ENCODE peak calls at places on chromosomes 6 and 20, in six cellular contexts. C is cardiac fibroblast; N is cardiac muscle cell; T is AG04450; Z is AG04449; J is CD4-positive, alpha-beta T cell. E is an unnamed sample.
A peak's percentile ranks its signal among the peaks of the same experiment; 100 is the strongest.

GRCh38 chr6:52984247-52984646 is 10.8 kb downstream of the GSTA4 start:
- DNase-seq in T (no peak), Z (no peak), C (no peak), N (no peak), J (peak; percentile 23), E (no peak)

GRCh38 chr20:37913563-37914366 is 10.8 kb downstream of the VSTM2L start:
- DNase-seq in C (no peak), N (no peak), J (no peak), T (no peak), Z (no peak), E (no peak)

GRCh38 chr20:43971233-43971632 is 56.6 kb downstream of the TOX2 start:
- DNase-seq in J (no peak), T (no peak), C (no peak), N (no peak), Z (no peak), E (no peak)

GRCh38 chr20:36271639-36272546 is 34.2 kb upstream of the DLGAP4 start:
- DNase-seq in C (no peak), N (no peak), J (no peak), T (no peak), Z (no peak), E (no peak)

GRCh38 chr20:43809206-43809819 is 82.5 kb upstream of the GTSF1L start:
- DNase-seq in N (no peak), T (no peak), Z (no peak), J (no peak), C (no peak), E (no peak)

GRCh38 chr6:161226005-161226964 is 47.6 kb downstream of the AGPAT4 start:
- DNase-seq in C (no peak), N (no peak), Z (no peak), J (no peak), T (no peak), E (no peak)

GRCh38 chr6:128731249-128732165 is 151.4 kb upstream of the LAMA2 start:
- DNase-seq in Z (no peak), C (peak; percentile 81), J (no peak), T (peak; percentile 27), N (peak; percentile 68), E (peak; percentile 33)

GRCh38 chr6:126804255-126805064 is 314.0 kb upstream of the RSPO3 start:
- DNase-seq in N (peak; percentile 71), J (no peak), T (peak; percentile 13), C (peak; percentile 77), Z (no peak), E (peak; percentile 38)

GRCh38 chr6:28349344-28349891 is 329 bp upstream of the ZKSCAN3 start:
- DNase-seq in T (no peak), Z (no peak), J (no peak), N (no peak), C (no peak), E (no peak)

GRCh38 chr6:7899889-7900213 is 10.7 kb downstream of the TXNDC5 start:
- DNase-seq in C (no peak), T (no peak), J (no peak), Z (no peak), N (no peak), E (no peak)

DNA sequence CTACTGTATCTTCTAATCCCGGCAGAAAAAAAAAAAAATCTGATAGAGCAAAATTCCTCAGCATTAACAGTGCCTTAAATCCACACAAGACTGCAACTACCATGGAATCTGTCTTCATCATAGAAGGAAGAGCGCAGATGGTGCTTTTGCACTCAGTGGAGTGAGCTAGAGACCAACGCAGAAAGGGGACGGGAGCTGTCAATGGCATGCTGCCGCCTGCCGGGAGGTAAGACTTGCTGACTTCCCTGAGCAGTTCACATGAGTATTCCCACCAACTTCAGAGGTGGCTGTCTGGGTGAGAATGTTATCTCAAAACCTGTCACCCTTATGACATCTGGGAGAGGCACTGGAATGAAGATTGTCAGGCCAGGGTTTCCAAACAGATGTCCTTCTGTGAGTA is 35.6 kb downstream of the DZANK1 start:
- DNase-seq in T (no peak), J (no peak), C (no peak), Z (no peak), N (no peak), E (no peak)
- TF ChIP-seq CTCF in T (no peak), J (no peak), C (no peak), Z (no peak), N (peak; percentile 9), E (no peak)

DNA sequence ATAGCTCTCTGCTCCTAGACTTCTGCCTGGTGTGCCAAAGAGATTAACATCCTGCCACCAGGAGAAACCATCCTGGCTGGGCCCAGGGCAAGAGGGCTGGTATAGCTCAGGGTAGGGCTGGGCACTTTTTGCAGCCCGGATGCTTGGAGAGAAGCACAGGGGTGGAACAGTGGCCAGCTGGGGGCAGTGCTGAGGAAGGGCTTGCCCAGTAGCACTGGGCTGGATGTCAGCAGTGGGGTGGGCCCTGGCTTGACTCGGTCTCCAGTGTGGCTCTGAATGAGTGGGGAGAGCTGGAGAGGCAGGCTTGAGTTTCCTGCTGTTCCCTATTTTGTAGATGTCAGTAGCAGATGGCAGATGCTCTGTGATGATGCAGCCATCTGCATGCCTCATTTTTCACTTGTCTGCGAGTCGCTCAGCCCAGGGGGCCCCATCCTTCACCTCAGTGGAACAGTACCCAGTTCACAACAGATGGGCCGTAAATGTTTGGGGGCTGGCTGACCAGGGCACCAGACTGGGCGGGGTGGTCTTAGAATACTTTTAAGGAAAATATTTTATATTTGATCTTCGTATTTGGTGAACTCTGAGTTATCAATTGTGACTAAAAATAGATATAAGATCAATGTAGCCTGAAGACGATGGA is 56.4 kb upstream of the TULP1 start:
- DNase-seq in T (no peak), C (peak; percentile 62), N (peak; percentile 70), J (peak; percentile 13), Z (no peak), E (peak; percentile 42)
- TF ChIP-seq CTCF in T (peak; percentile 26), C (peak; percentile 66), N (peak; percentile 73), J (peak; percentile 26), Z (peak; percentile 43), E (peak; percentile 35)

DNA sequence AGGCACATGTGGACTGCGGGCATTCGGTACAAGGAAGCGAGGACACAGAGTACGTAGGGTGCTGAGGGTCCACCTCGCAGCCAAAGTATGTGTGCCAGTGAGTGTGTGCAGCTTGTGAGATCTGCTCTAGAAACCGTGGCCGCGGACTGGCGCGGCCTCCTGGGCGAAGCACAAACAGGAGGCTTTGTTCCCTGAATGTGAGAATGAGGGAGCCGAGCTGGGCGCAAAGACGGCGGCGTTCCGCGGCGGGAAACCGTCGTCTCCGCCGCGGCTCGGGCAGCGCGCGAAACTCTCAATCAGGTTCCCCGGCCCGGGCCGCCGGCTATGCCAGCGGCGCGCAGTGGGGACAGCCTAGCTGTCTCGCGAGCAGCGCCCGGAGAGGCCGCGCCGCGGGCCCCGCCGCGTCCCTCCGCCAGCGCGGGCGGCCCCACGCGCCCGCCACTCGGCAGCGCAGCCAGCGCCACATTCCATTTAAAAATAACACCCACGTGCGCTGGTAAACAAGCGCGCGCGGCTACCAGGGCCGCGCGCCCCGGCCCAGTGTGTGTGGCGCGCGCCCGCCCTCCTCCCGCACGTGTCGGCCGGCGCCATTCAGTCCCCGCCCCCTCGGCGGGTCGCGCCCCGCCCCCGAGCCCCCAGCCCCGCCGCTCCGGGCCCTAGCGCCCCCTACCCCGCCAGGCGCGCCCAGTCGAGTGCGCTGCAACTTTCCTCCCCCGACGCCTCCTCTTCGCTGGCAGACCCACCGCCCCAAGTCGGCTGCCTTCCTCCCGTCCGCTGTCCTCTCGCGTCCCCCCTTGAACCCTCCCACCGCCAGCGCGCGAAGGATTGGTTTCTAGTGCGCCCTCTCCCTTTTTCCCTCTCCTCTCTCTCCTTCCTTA is 3.0 kb upstream of the FOXO3 start:
- DNase-seq in J (peak; percentile 81), Z (no peak), N (peak; percentile 84), C (peak; percentile 55), T (no peak), E (peak; percentile 86)
- TF ChIP-seq CTCF in J (no peak), Z (no peak), N (no peak), C (no peak), T (no peak), E (peak; percentile 40)

GRCh38 chr6:90694802-90695201 is 107.9 kb upstream of the MAP3K7 start:
- DNase-seq in Z (no peak), J (no peak), N (no peak), T (no peak), C (no peak), E (no peak)

GRCh38 chr6:90689172-90689571 is 102.3 kb upstream of the MAP3K7 start:
- DNase-seq in T (no peak), Z (no peak), C (no peak), N (no peak), J (no peak), E (no peak)

GRCh38 chr6:90687751-90688380 is 101.0 kb upstream of the MAP3K7 start:
- DNase-seq in J (no peak), N (no peak), Z (no peak), T (no peak), C (no peak), E (no peak)

GRCh38 chr6:90695316-90695715 is 108.4 kb upstream of the MAP3K7 start:
- DNase-seq in T (no peak), J (no peak), N (no peak), Z (no peak), C (no peak), E (no peak)

DNA sequence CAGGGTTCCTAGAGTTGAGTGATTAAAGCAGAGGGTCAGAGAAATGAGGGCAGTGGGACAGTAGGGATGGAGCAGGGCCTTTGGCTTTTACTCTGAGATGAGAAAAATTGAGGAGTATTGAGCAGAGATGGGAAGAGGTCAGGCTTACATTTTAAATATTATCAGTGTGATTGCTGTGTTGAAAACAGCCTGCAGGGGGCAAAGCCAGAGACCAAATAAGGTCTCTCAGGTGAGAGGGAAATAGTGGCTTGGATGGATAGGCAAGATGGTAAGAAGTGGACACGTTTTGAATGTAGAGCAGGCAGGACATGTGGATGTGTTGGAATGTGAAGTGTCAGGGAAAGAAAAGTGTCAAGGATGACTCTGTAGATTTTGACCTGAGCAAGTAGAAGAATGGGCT is 105.0 kb upstream of the MAP3K7 start:
- DNase-seq in C (no peak), J (no peak), Z (no peak), T (no peak), N (no peak), E (peak; percentile 11)
- TF ChIP-seq CTCF in C (no peak), J (no peak), Z (no peak), T (peak; percentile 27), N (no peak), E (peak; percentile 65)

GRCh38 chr6:167996424-167997199 is 859 bp upstream of the KIF25 start:
- DNase-seq in Z (no peak), J (no peak), N (no peak), C (no peak), T (no peak), E (no peak)
- TF ChIP-seq CTCF in Z (no peak), J (no peak), N (no peak), C (no peak), T (no peak), E (no peak)

GRCh38 chr6:124962617-124963415 is 579 bp downstream of the RNF217 start:
- DNase-seq in C (peak; percentile 48), Z (no peak), N (peak; percentile 50), J (no peak), T (no peak), E (peak; percentile 44)
- TF ChIP-seq CTCF in C (no peak), Z (peak; percentile 35), N (peak; percentile 20), J (no peak), T (peak; percentile 8), E (no peak)

E was measured in endothelial cell.